ENCODE peak calls at places on chromosomes 6 and 20, in four cellular contexts. D is stromal cell of bone marrow, L is left ventricle myocardium inferior, G is HTR-8/SVneo. A is an unnamed sample.

GRCh38 chr6:111748247-111748647 is 125.0 kb downstream of the FYN start:
- DNase-seq in G (no peak), D (no peak), L (no peak), A (no peak)

GRCh38 chr6:5084787-5085637 is at the start of gene PPP1R3G:
- DNase-seq in G (peak; percentile 45), D (peak; percentile 34), L (peak; percentile 69), A (no peak)

GRCh38 chr6:23454090-23454998 is 671.7 kb upstream of the NRSN1 start:
- DNase-seq in L (no peak), D (no peak), G (no peak), A (peak; percentile 43)

GRCh38 chr6:151958332-151958731 is 150.8 kb downstream of the ESR1 start:
- DNase-seq in G (peak; percentile 18), L (no peak), D (peak; percentile 52), A (peak; percentile 37)

GRCh38 chr20:25272223-25273000 is 24.5 kb downstream of the PYGB start:
- DNase-seq in L (peak; percentile 7), G (no peak), D (no peak), A (no peak)

GRCh38 chr6:137291441-137291840 is 72.3 kb upstream of the IFNGR1 start:
- DNase-seq in L (peak; percentile 33), D (no peak), G (no peak), A (peak; percentile 10)

GRCh38 chr20:31707994-31708744 is 14.5 kb downstream of the BCL2L1 start:
- DNase-seq in G (no peak), D (no peak), L (peak; percentile 64), A (no peak)

GRCh38 chr6:108895591-108895990 is 47.4 kb downstream of the ARMC2 start:
- DNase-seq in L (no peak), G (no peak), D (no peak), A (no peak)

GRCh38 chr6:31878222-31878621 is 575 bp downstream of the SLC44A4 start:
- DNase-seq in D (no peak), G (no peak), L (no peak), A (no peak)

GRCh38 chr6:158799051-158799792 is 19.9 kb downstream of the EZR start:
- DNase-seq in D (no peak), L (no peak), G (peak; percentile 43), A (peak; percentile 72)

GRCh38 chr20:59005523-59006166 is 1.4 kb downstream of the CTSZ start:
- DNase-seq in G (no peak), D (no peak), L (no peak), A (no peak)

GRCh38 chr6:168962886-168963285 is 290.8 kb downstream of the THBS2 start:
- DNase-seq in L (no peak), D (peak; percentile 46), G (no peak), A (no peak)

GRCh38 chr6:19535351-19535750 is 301.8 kb upstream of the ID4 start:
- DNase-seq in G (no peak), D (no peak), L (no peak), A (no peak)

GRCh38 chr20:36128463-36129176 is 25.9 kb upstream of the EPB41L1 start:
- DNase-seq in L (no peak), G (peak; percentile 55), D (peak; percentile 98), A (peak; percentile 93)

GRCh38 chr6:127897437-127897836 is 3.4 kb downstream of the THEMIS start:
- DNase-seq in D (no peak), G (no peak), L (no peak), A (no peak)

GRCh38 chr6:83220121-83220520 is 27.0 kb downstream of the RWDD2A start:
- DNase-seq in G (no peak), L (no peak), D (no peak), A (no peak)

GRCh38 chr6:125868996-125869395 is 78.2 kb downstream of the NCOA7 start:
- DNase-seq in D (no peak), G (no peak), L (peak; percentile 78), A (no peak)

GRCh38 chr6:24907959-24908358 is 27.8 kb downstream of the RIPOR2 start:
- DNase-seq in D (no peak), G (no peak), L (no peak), A (no peak)

GRCh38 chr6:70282906-70283461 is 19.9 kb downstream of the COL9A1 start:
- DNase-seq in L (no peak), D (no peak), G (no peak), A (no peak)

A was measured in A172.